ENCODE peak calls at places on chromosome 3, in eight cellular contexts. V is mucosa of gallbladder, O is HepG2, D is ACHN, Y is DMS153, K is NCI-H1105, G is EH, J is foreskin fibroblast. P is an unnamed sample.
A peak's percentile ranks its signal among the peaks of the same experiment; 100 is the strongest.

GRCh38 chr3:187295635-187296034 is 4.1 kb upstream of the MASP1 start:
- DNase-seq in K (no peak), G (peak; percentile 45), Y (no peak), O (no peak), J (no peak), D (no peak), V (no peak), P (no peak)

GRCh38 chr3:112786002-112786590 is 60.6 kb downstream of the CD200R1L start:
- DNase-seq in Y (no peak), J (no peak), D (no peak), V (no peak), G (peak; percentile 71), K (no peak), O (no peak), P (no peak)

GRCh38 chr3:51283421-51283820 is 101.7 kb upstream of the MANF start:
- DNase-seq in G (peak; percentile 44), O (no peak), J (no peak), D (no peak), V (no peak), K (no peak), Y (no peak), P (no peak)

GRCh38 chr3:144771401-144771870 is 799.8 kb downstream of the DIPK2A start:
- DNase-seq in D (no peak), G (peak; percentile 1), O (no peak), V (no peak), Y (no peak), K (no peak), J (peak; percentile 68), P (no peak)

GRCh38 chr3:110562621-110563020 is 509.0 kb upstream of the NECTIN3 start:
- DNase-seq in O (no peak), Y (no peak), K (no peak), G (peak; percentile 36), J (no peak), D (no peak), V (no peak), P (no peak)

GRCh38 chr3:180048840-180049239 is 12.1 kb upstream of the PEX5L start:
- DNase-seq in O (no peak), D (no peak), G (no peak), Y (no peak), V (no peak), J (no peak), K (peak; percentile 45), P (no peak)

GRCh38 chr3:155958676-155959075 is 88.2 kb downstream of the GMPS start:
- DNase-seq in Y (no peak), O (no peak), V (no peak), D (no peak), G (no peak), J (no peak), K (no peak), P (no peak)

GRCh38 chr3:152302521-152303021 is 33.8 kb downstream of the MBNL1 start:
- DNase-seq in J (peak; percentile 72), G (peak; percentile 96), D (no peak), O (peak; percentile 78), Y (no peak), V (peak; percentile 42), K (peak; percentile 23), P (peak; percentile 20)

GRCh38 chr3:15287565-15288330 is 44.6 kb downstream of the SH3BP5 start:
- DNase-seq in V (peak; percentile 81), O (no peak), J (peak; percentile 91), D (no peak), G (peak; percentile 82), K (no peak), Y (no peak), P (no peak)

GRCh38 chr3:123700791-123701712 is 116.2 kb upstream of the HACD2 start:
- DNase-seq in V (peak; percentile 64), J (no peak), O (no peak), G (no peak), K (no peak), D (no peak), Y (no peak), P (no peak)

GRCh38 chr3:98778383-98778782 is 15.2 kb downstream of the ST3GAL6 start:
- DNase-seq in J (no peak), V (no peak), D (no peak), O (no peak), Y (no peak), G (no peak), K (no peak), P (no peak)

GRCh38 chr3:179565496-179565895 is 2.8 kb downstream of the ACTL6A start:
- DNase-seq in J (no peak), D (no peak), G (no peak), Y (no peak), V (no peak), O (no peak), K (no peak), P (no peak)

GRCh38 chr3:193345431-193345830 is 33.1 kb downstream of the ATP13A5 start:
- DNase-seq in Y (no peak), K (no peak), G (no peak), J (no peak), V (no peak), O (no peak), D (no peak), P (no peak)

GRCh38 chr3:75272708-75273107 is 391.4 kb upstream of the FRG2C start:
- DNase-seq in D (peak; percentile 23), V (no peak), O (no peak), J (peak; percentile 18), Y (no peak), K (no peak), G (peak; percentile 54), P (peak; percentile 6)

GRCh38 chr3:13463618-13464400 is 16.3 kb upstream of the HDAC11 start:
- DNase-seq in O (no peak), J (no peak), K (no peak), G (no peak), Y (no peak), V (no peak), D (no peak), P (no peak)

GRCh38 chr3:22893631-22894377 is 309.3 kb upstream of the UBE2E2 start:
- DNase-seq in O (no peak), D (no peak), V (no peak), Y (no peak), K (no peak), J (no peak), G (no peak), P (peak; percentile 3)

GRCh38 chr3:133535971-133536634 is 37.4 kb upstream of the CDV3 start:
- DNase-seq in V (no peak), G (peak; percentile 95), K (no peak), O (peak; percentile 70), D (peak; percentile 18), Y (no peak), J (peak; percentile 91), P (peak; percentile 79)

GRCh38 chr3:168959731-168960130 is 703.8 kb downstream of the MECOM start:
- DNase-seq in J (no peak), Y (no peak), V (no peak), K (no peak), G (no peak), O (no peak), D (no peak), P (no peak)

GRCh38 chr3:4358273-4358672 is 55.1 kb downstream of the SETMAR start:
- DNase-seq in O (no peak), Y (no peak), D (no peak), V (no peak), J (no peak), K (no peak), G (peak; percentile 6), P (no peak)

GRCh38 chr3:10941972-10942371 is 50.6 kb upstream of the SLC6A1 start:
- DNase-seq in G (peak; percentile 3), D (no peak), J (no peak), O (no peak), Y (no peak), K (no peak), V (no peak), P (no peak)

GRCh38 chr3:24264748-24265158 is 229.9 kb downstream of the THRB start:
- DNase-seq in J (peak; percentile 12), O (peak; percentile 53), D (peak; percentile 62), G (peak; percentile 54), K (no peak), V (no peak), Y (no peak), P (no peak)

GRCh38 chr3:143070977-143071551 is 48.5 kb upstream of the CHST2 start:
- DNase-seq in K (no peak), O (peak; percentile 24), J (peak; percentile 87), Y (no peak), G (peak; percentile 89), D (no peak), V (no peak), P (no peak)

GRCh38 chr3:38837358-38837757 is 21.3 kb upstream of the SCN10A start:
- DNase-seq in V (no peak), K (no peak), G (peak; percentile 20), O (no peak), D (no peak), J (no peak), Y (no peak), P (no peak)

GRCh38 chr3:12288466-12289129 is at the start of gene PPARG:
- DNase-seq in V (no peak), K (no peak), D (peak; percentile 78), O (peak; percentile 54), Y (no peak), G (peak; percentile 16), J (no peak), P (no peak)